ENCODE peak calls at places on chromosomes 11 and 22, in seven cellular contexts. K, R, B, I, L, N and G are unnamed samples. For H3K36me3, the result is how much of the 10 kb centered on the place peaks cover.

GRCh38 chr11:6635082-6635932 is 16.1 kb upstream of the TPP1 start:
- DNase-seq in L (peak), K (no peak), I (peak), B (peak), N (no peak), R (no peak), G (peak)

GRCh38 chr22:40040927-40041326 is 46.2 kb downstream of the FAM83F start:
- DNase-seq in R (no peak), N (no peak), L (peak), K (no peak), B (no peak), I (peak), G (peak)

GRCh38 chr22:20237480-20238440 is 30.4 kb downstream of the RTN4R start:
- DNase-seq in B (no peak), N (peak), K (no peak), L (no peak), I (no peak), R (peak), G (no peak)

GRCh38 chr22:19035474-19036228 is 86.6 kb downstream of the DGCR2 start:
- DNase-seq in L (no peak), B (no peak), R (no peak), K (no peak), N (no peak), I (peak), G (no peak)

GRCh38 chr11:47093541-47093940 is 83.1 kb downstream of the ARFGAP2 start:
- DNase-seq in I (no peak), N (no peak), K (no peak), L (no peak), B (no peak), R (no peak), G (no peak)

GRCh38 chr11:440065-441042 is 1.5 kb downstream of the ANO9 start:
- DNase-seq in B (no peak), L (no peak), R (no peak), N (no peak), I (no peak), K (no peak), G (no peak)

GRCh38 chr11:31883435-31883834 is 72.3 kb upstream of the PAX6 start:
- DNase-seq in R (no peak), L (no peak), K (no peak), N (no peak), B (no peak), I (no peak), G (no peak)

GRCh38 chr11:15213471-15214231 is 98.9 kb downstream of the INSC start:
- DNase-seq in I (no peak), B (no peak), K (no peak), L (peak), R (no peak), N (no peak), G (no peak)

GRCh38 chr11:65642014-65642671 is 4.2 kb downstream of the SIPA1 start:
- DNase-seq in N (peak), K (no peak), R (no peak), I (no peak), B (no peak), L (no peak), G (no peak)

GRCh38 chr22:30178180-30179126 is 68.1 kb downstream of the LIF start:
- DNase-seq in I (no peak), K (no peak), N (no peak), R (no peak), L (no peak), B (no peak), G (no peak)

GRCh38 chr22:33785283-33785991 is 134.8 kb downstream of the LARGE1 start:
- DNase-seq in R (no peak), L (no peak), I (no peak), N (no peak), B (no peak), K (no peak), G (no peak)

GRCh38 chr11:720642-721346 is 14.8 kb downstream of the EPS8L2 start:
- DNase-seq in N (no peak), K (no peak), I (no peak), L (peak), B (no peak), R (peak), G (peak)

GRCh38 chr11:47565340-47566165 is at the start of gene PTPMT1:
- DNase-seq in L (peak), R (peak), B (peak), N (peak), K (no peak), I (peak), G (peak)

GRCh38 chr22:22111267-22111751 is 128.7 kb upstream of the TOP3B start:
- DNase-seq in L (peak), K (no peak), B (no peak), I (no peak), N (peak), R (no peak), G (no peak)

GRCh38 chr11:113528982-113529381 is 53.8 kb upstream of the DRD2 start:
- DNase-seq in L (no peak), B (no peak), K (no peak), I (no peak), R (no peak), N (no peak), G (no peak)

GRCh38 chr22:35205956-35206355 is 51.3 kb upstream of the HMGXB4 start:
- DNase-seq in K (no peak), B (no peak), L (peak), I (no peak), N (no peak), R (no peak), G (no peak)

GRCh38 chr11:43145653-43146052 is 166.1 kb upstream of the API5 start:
- DNase-seq in R (no peak), B (no peak), I (no peak), N (no peak), K (no peak), L (no peak), G (no peak)

GRCh38 chr22:46072030-46072881 is 78.1 kb upstream of the PPARA start:
- DNase-seq in K (no peak), R (peak), L (peak), I (peak), B (peak), N (no peak), G (peak)

GRCh38 chr11:4202749-4203148 is 108.2 kb downstream of the RRM1 start:
- DNase-seq in N (no peak), L (no peak), I (no peak), K (no peak), B (no peak), R (no peak), G (no peak)

GRCh38 chr11:123083623-123084029 is 21.7 kb upstream of the HSPA8 start:
- DNase-seq in B (peak), L (peak), R (no peak), K (no peak), N (peak), I (peak), G (peak)

GRCh38 chr11:80595011-80595410 is 1154.2 kb upstream of the TENM4 start:
- DNase-seq in I (no peak), N (no peak), B (no peak), R (no peak), K (no peak), L (peak), G (no peak)

GRCh38 chr11:134142536-134142935 is 73.7 kb downstream of the JAM3 start:
- DNase-seq in B (no peak), L (no peak), R (no peak), K (no peak), I (no peak), N (no peak), G (no peak)

GRCh38 chr11:130472434-130472961 is 24.1 kb downstream of the ADAMTS15 start:
- DNase-seq in N (no peak), I (no peak), B (no peak), K (no peak), L (no peak), R (no peak), G (no peak)

GRCh38 chr22:39471421-39472141 is 14.8 kb downstream of the MGAT3 start:
- DNase-seq in I (no peak), L (peak), B (no peak), N (peak), K (no peak), R (peak), G (no peak)

GRCh38 chr22:48482771-48483170 is 1344.9 kb downstream of the BRD1 start:
- DNase-seq in B (no peak), I (no peak), R (no peak), N (no peak), L (no peak), K (no peak), G (no peak)

GRCh38 chr11:61061081-61061826 is 41.0 kb upstream of the CD5 start:
- DNase-seq in K (no peak), I (no peak), L (no peak), R (peak), B (no peak), N (peak), G (no peak)

GRCh38 chr22:19631899-19632670 is 82.2 kb upstream of the SEPTIN5 start:
- DNase-seq in R (no peak), B (no peak), I (peak), L (peak), K (no peak), N (no peak), G (no peak)

GRCh38 chr11:126544311-126545056 is 189.0 kb downstream of the ST3GAL4 start:
- DNase-seq in L (peak), R (no peak), B (no peak), K (peak), N (no peak), I (peak), G (no peak)

GRCh38 chr22:49918911-49919881 is 762 bp downstream of the CRELD2 start:
- DNase-seq in L (no peak), B (no peak), R (no peak), I (no peak), N (no peak), K (no peak), G (peak)

GRCh38 chr11:4006946-4007680 is 87.5 kb upstream of the RRM1 start:
- DNase-seq in K (no peak), B (no peak), N (no peak), L (no peak), R (no peak), I (no peak), G (no peak)

GRCh38 chr11:76161261-76161961 is 44.9 kb downstream of the WNT11 start:
- DNase-seq in R (no peak), I (peak), L (peak), B (no peak), K (no peak), N (no peak), G (peak)

GRCh38 chr11:56545531-56545930 is 2.5 kb upstream of the OR5M11 start:
- DNase-seq in I (no peak), B (no peak), N (no peak), L (no peak), K (no peak), R (no peak), G (no peak)

GRCh38 chr11:30938801-30939200 is 352.6 kb upstream of the MPPED2 start:
- DNase-seq in R (no peak), L (no peak), K (no peak), B (no peak), N (no peak), I (peak), G (no peak)

GRCh38 chr22:50696251-50696798 is 23.7 kb downstream of the SHANK3 start:
- DNase-seq in B (peak), L (no peak), R (no peak), I (no peak), K (no peak), N (no peak), G (peak)

GRCh38 chr11:3375552-3375951 is 3.4 kb downstream of the ZNF195 start:
- DNase-seq in K (no peak), B (no peak), N (no peak), I (no peak), R (no peak), L (no peak), G (no peak)

GRCh38 chr11:33703771-33704170 is 3.1 kb upstream of the C11orf91 start:
- DNase-seq in N (no peak), K (no peak), R (no peak), B (no peak), I (no peak), L (no peak), G (peak)

GRCh38 chr22:37161442-37161841 is 11.7 kb upstream of the IL2RB start:
- DNase-seq in L (no peak), B (peak), R (no peak), K (no peak), I (no peak), N (no peak), G (no peak)

GRCh38 chr11:133810766-133811165 is 34.5 kb downstream of the SPATA19 start:
- DNase-seq in K (no peak), I (no peak), B (no peak), R (no peak), L (no peak), N (no peak), G (no peak)

GRCh38 chr11:35116762-35117588 is 22.0 kb upstream of the CD44 start:
- DNase-seq in N (no peak), R (no peak), B (no peak), I (no peak), L (peak), K (no peak), G (no peak)

GRCh38 chr11:83278351-83278750 is 7.8 kb downstream of the CCDC90B start:
- DNase-seq in N (no peak), B (no peak), K (no peak), L (no peak), R (no peak), I (no peak), G (no peak)
- H3K36me3 ChIP-seq in N (half or more), B (half or more), K (half or more), L (under half), R (under half), I (half or more), G (under half)

GRCh38 chr11:17642980-17643379 is 76.4 kb upstream of the MYOD1 start:
- DNase-seq in R (no peak), K (no peak), B (no peak), L (no peak), I (no peak), N (no peak), G (no peak)
- H3K36me3 ChIP-seq in R (under half), K (under half), B (under half), L (under half), I (under half), N (under half), G (under half)

GRCh38 chr11:11947825-11948224 is 60.6 kb downstream of the DKK3 start:
- DNase-seq in N (no peak), R (no peak), B (no peak), I (no peak), L (no peak), K (no peak), G (no peak)

GRCh38 chr11:11948242-11948947 is 60.0 kb downstream of the DKK3 start:
- DNase-seq in K (no peak), N (no peak), L (peak), I (no peak), R (no peak), B (no peak), G (no peak)

GRCh38 chr11:11946180-11946579 is 62.2 kb downstream of the DKK3 start:
- DNase-seq in N (no peak), K (no peak), B (no peak), I (no peak), L (no peak), R (no peak), G (no peak)

GRCh38 chr11:11944444-11944843 is 64.0 kb downstream of the DKK3 start:
- DNase-seq in K (no peak), N (no peak), B (no peak), I (no peak), L (no peak), R (no peak), G (no peak)

DNA sequence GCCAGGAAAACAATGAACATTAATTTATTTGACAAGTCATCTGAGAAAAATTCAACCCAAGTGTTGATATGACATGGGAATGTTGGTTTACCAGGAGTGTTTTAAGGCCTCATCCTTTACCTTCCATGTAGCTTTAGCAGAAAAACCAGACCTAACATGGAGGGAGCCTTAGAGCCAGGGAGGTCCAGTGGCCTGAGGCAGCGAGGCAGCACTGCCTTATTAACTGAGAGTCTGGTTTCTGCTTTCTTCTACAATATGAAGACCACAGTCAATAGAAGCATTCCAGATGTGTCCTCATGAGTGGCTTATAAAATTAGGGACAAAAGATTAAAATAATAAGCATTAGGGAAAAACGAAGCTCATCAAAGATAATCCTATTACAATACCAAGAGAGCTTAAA is 61.5 kb downstream of the DKK3 start:
- DNase-seq in L (no peak), I (no peak), K (no peak), N (no peak), B (no peak), R (no peak), G (no peak)
- H3K36me3 ChIP-seq in L (under half), I (half or more), K (under half), N (under half), B (half or more), R (half or more), G (under half)

DNA sequence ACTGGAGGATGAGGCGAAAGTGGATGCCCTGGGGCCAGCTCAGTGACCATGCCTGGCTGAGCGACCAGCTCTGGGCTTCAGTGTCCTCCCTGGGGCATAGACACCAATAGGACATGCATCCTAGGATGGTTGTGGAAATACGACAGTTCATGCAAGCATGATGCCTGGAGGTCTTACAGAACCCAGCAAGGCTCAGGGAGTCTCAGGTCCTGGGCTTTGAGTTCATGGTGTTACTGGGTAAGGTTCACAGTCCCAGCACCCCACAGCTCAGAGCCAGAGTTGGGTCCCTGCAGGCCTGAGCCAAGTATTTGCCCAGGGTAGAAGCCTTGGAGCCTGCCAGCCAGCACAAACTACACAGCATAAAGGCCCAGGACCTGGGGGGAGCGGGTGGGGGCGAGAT is 4.2 kb upstream of the SUSD2 start:
- DNase-seq in K (no peak), I (no peak), B (no peak), N (no peak), L (no peak), R (no peak), G (no peak)
- H3K36me3 ChIP-seq in K (under half), I (under half), B (half or more), N (half or more), L (under half), R (half or more), G (under half)